ENCODE peak calls at places on chromosome 2, in five cellular contexts. Q is NCI-H187, K is NCI-H2029, A is adrenal gland, P is ovary. S is an unnamed sample.

GRCh38 chr2:189412330-189412953 is 28.8 kb upstream of the WDR75 start:
- DNase-seq in A (no peak), Q (no peak), P (no peak), K (peak), S (peak)

GRCh38 chr2:231036131-231036530 is 1.2 kb upstream of the C2orf72 start:
- DNase-seq in K (no peak), Q (no peak), P (no peak), A (no peak), S (no peak)

GRCh38 chr2:218872645-218873358 is 7.8 kb upstream of the WNT10A start:
- DNase-seq in Q (no peak), P (no peak), K (no peak), A (no peak), S (no peak)

GRCh38 chr2:3105814-3106569 is 271.6 kb downstream of the EIPR1 start:
- DNase-seq in Q (no peak), K (no peak), P (no peak), A (peak), S (no peak)

GRCh38 chr2:27071990-27072830 is 756 bp upstream of the OST4 start:
- DNase-seq in Q (no peak), P (peak), K (no peak), A (peak), S (peak)

GRCh38 chr2:233063269-233063975 is 3.3 kb downstream of the INPP5D start:
- DNase-seq in K (no peak), P (no peak), Q (no peak), A (no peak), S (no peak)

GRCh38 chr2:54675281-54675680 is 48.2 kb upstream of the EML6 start:
- DNase-seq in P (no peak), Q (no peak), A (no peak), K (no peak), S (no peak)

GRCh38 chr2:43217228-43218220 is 8.9 kb downstream of the ZFP36L2 start:
- DNase-seq in A (no peak), P (peak), K (peak), Q (no peak), S (no peak)

GRCh38 chr2:32277674-32278475 is at the start of gene YIPF4:
- DNase-seq in P (peak), Q (peak), A (peak), K (peak), S (peak)

GRCh38 chr2:110948027-110948687 is 172.6 kb upstream of the BCL2L11 start:
- DNase-seq in P (no peak), A (peak), K (peak), Q (no peak), S (no peak)

S was measured in glutamatergic neuron.